ENCODE peak calls at places on chromosomes 11 and 22, in ten cellular contexts. Z, U, D, E, W, Q, R, H, Y and J are unnamed samples.

GRCh38 chr11:36075053-36075452 is 131.2 kb downstream of the LDLRAD3 start:
- DNase-seq in Z (no peak), U (no peak), D (peak), E (no peak), W (peak), Q (no peak), R (no peak), H (peak), Y (no peak), J (peak)

GRCh38 chr22:48052621-48052890 is 1290.1 kb downstream of the TBC1D22A start:
- DNase-seq in Z (no peak), U (no peak), D (no peak), E (no peak), W (no peak), Q (no peak), R (no peak), H (no peak), Y (no peak), J (no peak)

GRCh38 chr11:15901046-15901445 is 455.3 kb downstream of the SOX6 start:
- DNase-seq in Z (no peak), U (peak), D (no peak), E (no peak), W (no peak), Q (no peak), R (no peak), H (no peak), Y (no peak), J (no peak)

GRCh38 chr22:36368359-36368983 is 19.3 kb downstream of the MYH9 start:
- DNase-seq in Z (peak), U (peak), D (no peak), E (no peak), W (peak), Q (no peak), R (peak), H (peak), Y (no peak), J (peak)

GRCh38 chr22:22748297-22748743 is 103.9 kb downstream of the GGTLC2 start:
- DNase-seq in Z (no peak), U (peak), D (peak), E (peak), W (no peak), Q (no peak), R (peak), H (peak), Y (no peak), J (no peak)

GRCh38 chr11:27161071-27161470 is 120.5 kb downstream of the BBOX1 start:
- DNase-seq in Z (no peak), U (no peak), D (no peak), E (no peak), W (no peak), Q (no peak), R (no peak), H (peak), Y (no peak), J (no peak)

GRCh38 chr22:29470159-29470855 is 9.7 kb upstream of the NEFH start:
- DNase-seq in Z (peak), U (no peak), D (no peak), E (peak), W (no peak), Q (peak), R (peak), H (no peak), Y (peak), J (no peak)

GRCh38 chr11:18540207-18541009 is 13.7 kb upstream of the TSG101 start:
- DNase-seq in Z (no peak), U (peak), D (no peak), E (no peak), W (no peak), Q (no peak), R (no peak), H (peak), Y (no peak), J (no peak)

GRCh38 chr11:57402188-57403066 is 12.0 kb upstream of the PRG2 start:
- DNase-seq in Z (no peak), U (peak), D (no peak), E (no peak), W (no peak), Q (no peak), R (no peak), H (no peak), Y (no peak), J (no peak)

GRCh38 chr11:134338654-134339053 is 6.9 kb downstream of the GLB1L2 start:
- DNase-seq in Z (no peak), U (no peak), D (no peak), E (no peak), W (no peak), Q (no peak), R (no peak), H (no peak), Y (no peak), J (no peak)

GRCh38 chr11:44816761-44817160 is 90.0 kb downstream of the TSPAN18 start:
- DNase-seq in Z (no peak), U (no peak), D (no peak), E (no peak), W (no peak), Q (peak), R (no peak), H (no peak), Y (no peak), J (no peak)

GRCh38 chr22:39915295-39915726 is 14.4 kb downstream of the GRAP2 start:
- DNase-seq in Z (no peak), U (no peak), D (no peak), E (no peak), W (no peak), Q (no peak), R (peak), H (no peak), Y (no peak), J (no peak)

GRCh38 chr11:69683764-69684333 is 8.7 kb upstream of the LTO1 start:
- DNase-seq in Z (peak), U (peak), D (no peak), E (no peak), W (no peak), Q (peak), R (no peak), H (no peak), Y (peak), J (no peak)

GRCh38 chr11:68335693-68336092 is 23.3 kb downstream of the LRP5 start:
- DNase-seq in Z (no peak), U (no peak), D (no peak), E (no peak), W (no peak), Q (no peak), R (no peak), H (no peak), Y (no peak), J (no peak)

GRCh38 chr11:117735350-117735977 is 61.6 kb downstream of the DSCAML1 start:
- DNase-seq in Z (no peak), U (no peak), D (no peak), E (no peak), W (no peak), Q (peak), R (no peak), H (no peak), Y (no peak), J (no peak)

GRCh38 chr11:28384418-28384817 is 276.2 kb downstream of the METTL15 start:
- DNase-seq in Z (no peak), U (no peak), D (peak), E (no peak), W (peak), Q (no peak), R (peak), H (peak), Y (no peak), J (peak)

GRCh38 chr11:88012456-88012855 is 162.8 kb downstream of the RAB38 start:
- DNase-seq in Z (no peak), U (peak), D (no peak), E (no peak), W (no peak), Q (no peak), R (no peak), H (no peak), Y (no peak), J (no peak)

GRCh38 chr11:19234428-19234827 is 6.3 kb downstream of the E2F8 start:
- DNase-seq in Z (no peak), U (no peak), D (no peak), E (no peak), W (no peak), Q (no peak), R (no peak), H (no peak), Y (no peak), J (no peak)

GRCh38 chr11:95378106-95378505 is 147.1 kb upstream of the SESN3 start:
- DNase-seq in Z (no peak), U (no peak), D (no peak), E (no peak), W (no peak), Q (no peak), R (no peak), H (no peak), Y (no peak), J (no peak)

GRCh38 chr11:134537296-134537695 is 125.3 kb upstream of the B3GAT1 start:
- DNase-seq in Z (peak), U (no peak), D (no peak), E (no peak), W (no peak), Q (no peak), R (no peak), H (no peak), Y (no peak), J (no peak)

GRCh38 chr11:13440100-13440855 is 22.7 kb downstream of the BTBD10 start:
- DNase-seq in Z (no peak), U (peak), D (peak), E (peak), W (peak), Q (no peak), R (peak), H (peak), Y (peak), J (peak)

GRCh38 chr11:102780491-102780918 is at the start of gene MMP10:
- DNase-seq in Z (no peak), U (peak), D (no peak), E (no peak), W (no peak), Q (no peak), R (peak), H (peak), Y (peak), J (no peak)